ENCODE peak calls at places on chromosomes 4 and X, in seven cellular contexts. A is lower leg skin, Q is left lung, T is coronary artery, J is sigmoid colon, Z is mucosa of descending colon, H is astrocyte of the spinal cord. E is an unnamed sample.

GRCh38 chr4:152236519-152237056 is 299.3 kb downstream of the FBXW7 start:
- DNase-seq in A (no peak), Q (no peak), T (no peak), J (no peak), Z (no peak), H (no peak), E (no peak)

GRCh38 chr4:150123982-150124670 is 45.9 kb downstream of the DCLK2 start:
- DNase-seq in A (no peak), Q (no peak), T (no peak), J (no peak), Z (no peak), H (peak), E (no peak)

GRCh38 chr4:151738706-151739105 is 22.1 kb downstream of the GATB start:
- DNase-seq in A (no peak), Q (no peak), T (no peak), J (no peak), Z (no peak), H (no peak), E (no peak)

GRCh38 chrX:113962338-113962737 is 621.5 kb upstream of the HTR2C start:
- DNase-seq in A (no peak), Q (no peak), T (no peak), J (no peak), Z (no peak), H (no peak), E (no peak)

GRCh38 chr4:57109847-57110634 is at the start of gene IGFBP7:
- DNase-seq in A (no peak), Q (peak), T (peak), J (peak), Z (peak), H (peak), E (peak)

GRCh38 chrX:21963736-21964135 is 23.2 kb downstream of the SMS start:
- DNase-seq in A (no peak), Q (no peak), T (no peak), J (no peak), Z (no peak), H (no peak), E (no peak)

GRCh38 chr4:39133623-39134022 is 48.7 kb upstream of the WDR19 start:
- DNase-seq in A (no peak), Q (no peak), T (no peak), J (no peak), Z (no peak), H (no peak), E (no peak)

GRCh38 chr4:148061795-148062194 is 329.9 kb downstream of the ARHGAP10 start:
- DNase-seq in A (no peak), Q (no peak), T (no peak), J (no peak), Z (peak), H (no peak), E (no peak)

GRCh38 chrX:38600089-38600755 is 38.9 kb downstream of the TSPAN7 start:
- DNase-seq in A (no peak), Q (no peak), T (no peak), J (no peak), Z (no peak), H (no peak), E (no peak)

GRCh38 chr4:26032572-26033320 is 118.7 kb downstream of the SMIM20 start:
- DNase-seq in A (no peak), Q (no peak), T (no peak), J (no peak), Z (no peak), H (peak), E (no peak)

GRCh38 chrX:1102786-1103185 is 109.7 kb downstream of the CRLF2 start:
- DNase-seq in A (no peak), Q (no peak), T (peak), J (no peak), Z (no peak), H (no peak), E (no peak)

GRCh38 chr4:38449506-38450174 is 214.4 kb upstream of the KLF3 start:
- DNase-seq in A (no peak), Q (peak), T (no peak), J (no peak), Z (no peak), H (no peak), E (peak)

GRCh38 chr4:81421346-81422218 is 50.1 kb downstream of the RASGEF1B start:
- DNase-seq in A (peak), Q (no peak), T (no peak), J (no peak), Z (no peak), H (peak), E (no peak)

GRCh38 chr4:79599691-79600090 is 191.7 kb upstream of the GK2 start:
- DNase-seq in A (no peak), Q (no peak), T (no peak), J (no peak), Z (no peak), H (no peak), E (no peak)

GRCh38 chr4:2849267-2850140 is 5.9 kb downstream of the ADD1 start:
- DNase-seq in A (no peak), Q (no peak), T (no peak), J (no peak), Z (no peak), H (peak), E (peak)

GRCh38 chr4:2856266-2856665 is 12.6 kb downstream of the ADD1 start:
- DNase-seq in A (no peak), Q (no peak), T (no peak), J (no peak), Z (no peak), H (no peak), E (no peak)

GRCh38 chr4:2855584-2855983 is 11.9 kb downstream of the ADD1 start:
- DNase-seq in A (no peak), Q (no peak), T (no peak), J (no peak), Z (no peak), H (no peak), E (no peak)

GRCh38 chr4:2850966-2851782 is 7.5 kb downstream of the ADD1 start:
- DNase-seq in A (no peak), Q (no peak), T (no peak), J (no peak), Z (no peak), H (peak), E (no peak)

GRCh38 chr4:2852481-2852881 is 8.8 kb downstream of the ADD1 start:
- DNase-seq in A (no peak), Q (peak), T (no peak), J (no peak), Z (peak), H (no peak), E (no peak)
- H3K4me3 ChIP-seq in A (no peak), Q (no peak), T (no peak), J (no peak), Z (no peak), H (no peak), E (no peak)

GRCh38 chrX:102712216-102712966 is at the start of gene GPRASP2:
- DNase-seq in A (peak), Q (peak), T (no peak), J (peak), Z (peak), H (peak), E (peak)

GRCh38 chrX:102714994-102715393 is 2.7 kb downstream of the GPRASP2 start:
- DNase-seq in A (no peak), Q (no peak), T (no peak), J (no peak), Z (no peak), H (no peak), E (no peak)

GRCh38 chrX:102712967-102713677 is 874 bp downstream of the GPRASP2 start:
- DNase-seq in A (peak), Q (no peak), T (no peak), J (peak), Z (no peak), H (peak), E (peak)

GRCh38 chrX:102708900-102709299 is 3.3 kb upstream of the GPRASP2 start:
- DNase-seq in A (no peak), Q (no peak), T (no peak), J (no peak), Z (no peak), H (no peak), E (no peak)

DNA sequence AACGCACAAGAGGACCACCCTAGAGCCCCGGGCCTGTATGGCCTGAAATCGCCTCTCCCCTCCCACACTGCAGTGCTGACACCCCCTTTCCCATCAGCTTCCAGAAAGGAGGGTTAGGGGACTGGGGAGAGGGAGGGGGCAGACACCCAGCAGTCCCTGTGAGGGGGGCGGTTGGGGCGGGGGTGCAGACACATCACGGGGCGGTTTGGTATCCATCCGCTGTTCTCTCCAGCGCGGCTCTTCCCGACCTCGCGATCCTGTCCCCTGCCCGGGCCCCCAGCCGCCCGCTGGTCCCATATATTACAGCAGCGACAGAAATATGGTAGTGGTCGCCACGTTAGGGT is 404 bp upstream of the GPRASP2 start:
- DNase-seq in A (no peak), Q (no peak), T (no peak), J (no peak), Z (no peak), H (no peak), E (no peak)
- H3K4me3 ChIP-seq in A (peak), Q (peak), T (peak), J (peak), Z (no peak), H (peak), E (peak)

GRCh38 chr4:120055795-120056194 is 10.9 kb downstream of the MAD2L1 start:
- DNase-seq in A (no peak), Q (no peak), T (no peak), J (no peak), Z (no peak), H (no peak), E (no peak)

GRCh38 chr4:120055167-120055566 is 11.5 kb downstream of the MAD2L1 start:
- DNase-seq in A (no peak), Q (no peak), T (no peak), J (no peak), Z (no peak), H (no peak), E (no peak)

GRCh38 chr4:120052840-120053239 is 13.8 kb downstream of the MAD2L1 start:
- DNase-seq in A (no peak), Q (no peak), T (peak), J (peak), Z (no peak), H (peak), E (no peak)

GRCh38 chr4:120053916-120054315 is 12.7 kb downstream of the MAD2L1 start:
- DNase-seq in A (no peak), Q (no peak), T (no peak), J (no peak), Z (no peak), H (no peak), E (no peak)

GRCh38 chr4:120049732-120050494 is 16.7 kb downstream of the MAD2L1 start:
- DNase-seq in A (peak), Q (no peak), T (peak), J (peak), Z (no peak), H (peak), E (peak)
- H3K4me3 ChIP-seq in A (no peak), Q (no peak), T (peak), J (peak), Z (no peak), H (peak), E (no peak)

GRCh38 chr4:40311811-40312346 is 23.3 kb upstream of the CHRNA9 start:
- DNase-seq in A (no peak), Q (no peak), T (no peak), J (no peak), Z (no peak), H (no peak), E (peak)
- H3K4me3 ChIP-seq in A (no peak), Q (no peak), T (no peak), J (no peak), Z (no peak), H (no peak), E (no peak)